ENCODE peak calls at places on chromosomes 7 and 10, in five cellular contexts. One of them, this sample, is unnamed. For H3K4me1, the result is how much of the 10 kb centered on the place peaks cover.

GRCh38 chr10:29585488-29585976 is 49.2 kb downstream of the SVIL start:
- DNase-seq in sigmoid colon: no peak
- DNase-seq in heart left ventricle: no peak
- DNase-seq in gastrocnemius medialis: peak
- DNase-seq in prostate gland: no peak
- DNase-seq in this sample: no peak

GRCh38 chr7:85185355-85186082 is 1.3 kb downstream of the SEMA3D start:
- DNase-seq in heart left ventricle: peak
- DNase-seq in prostate gland: peak
- DNase-seq in sigmoid colon: peak
- DNase-seq in gastrocnemius medialis: no peak
- DNase-seq in this sample: peak

GRCh38 chr7:77651544-77652162 is 44.6 kb upstream of the RSBN1L start:
- DNase-seq in prostate gland: no peak
- DNase-seq in gastrocnemius medialis: no peak
- DNase-seq in sigmoid colon: no peak
- DNase-seq in heart left ventricle: no peak
- DNase-seq in this sample: no peak

GRCh38 chr10:46245381-46245900 is 41.4 kb upstream of the ANTXRL start:
- DNase-seq in heart left ventricle: no peak
- DNase-seq in prostate gland: no peak
- DNase-seq in gastrocnemius medialis: no peak
- DNase-seq in sigmoid colon: no peak
- DNase-seq in this sample: no peak

GRCh38 chr7:151520419-151521229 is 929 bp upstream of the RHEB start:
- DNase-seq in sigmoid colon: peak
- DNase-seq in gastrocnemius medialis: no peak
- DNase-seq in prostate gland: peak
- DNase-seq in heart left ventricle: peak
- DNase-seq in this sample: peak

GRCh38 chr7:22090512-22090911 is 144.8 kb upstream of the CDCA7L start:
- DNase-seq in prostate gland: no peak
- DNase-seq in heart left ventricle: no peak
- DNase-seq in sigmoid colon: no peak
- DNase-seq in gastrocnemius medialis: no peak
- DNase-seq in this sample: no peak

GRCh38 chr7:140069298-140069949 is 6.7 kb upstream of the PARP12 start:
- DNase-seq in gastrocnemius medialis: no peak
- DNase-seq in heart left ventricle: no peak
- DNase-seq in sigmoid colon: no peak
- DNase-seq in prostate gland: no peak
- DNase-seq in this sample: no peak

GRCh38 chr7:96441551-96442104 is 119.7 kb upstream of the SLC25A13 start:
- DNase-seq in sigmoid colon: no peak
- DNase-seq in prostate gland: no peak
- DNase-seq in gastrocnemius medialis: no peak
- DNase-seq in heart left ventricle: no peak
- DNase-seq in this sample: no peak

GRCh38 chr7:159104188-159105030 is 40.3 kb downstream of the VIPR2 start:
- DNase-seq in heart left ventricle: no peak
- DNase-seq in gastrocnemius medialis: peak
- DNase-seq in sigmoid colon: peak
- DNase-seq in prostate gland: no peak
- DNase-seq in this sample: peak

GRCh38 chr10:114822771-114823463 is 1.3 kb downstream of the FHIP2A start:
- DNase-seq in gastrocnemius medialis: no peak
- DNase-seq in sigmoid colon: no peak
- DNase-seq in heart left ventricle: no peak
- DNase-seq in prostate gland: no peak
- DNase-seq in this sample: no peak

GRCh38 chr10:995559-995926 is 7.3 kb downstream of the GTPBP4 start:
- DNase-seq in sigmoid colon: no peak
- DNase-seq in heart left ventricle: no peak
- DNase-seq in gastrocnemius medialis: no peak
- DNase-seq in prostate gland: no peak
- DNase-seq in this sample: no peak

GRCh38 chr10:88060762-88061161 is 197.3 kb downstream of the PTEN start:
- DNase-seq in sigmoid colon: no peak
- DNase-seq in gastrocnemius medialis: no peak
- DNase-seq in prostate gland: no peak
- DNase-seq in heart left ventricle: no peak
- DNase-seq in this sample: no peak

GRCh38 chr10:88064608-88065383 is 201.4 kb downstream of the PTEN start:
- DNase-seq in heart left ventricle: peak
- DNase-seq in gastrocnemius medialis: peak
- DNase-seq in sigmoid colon: peak
- DNase-seq in prostate gland: no peak
- DNase-seq in this sample: no peak

GRCh38 chr10:88063861-88064521 is 200.6 kb downstream of the PTEN start:
- DNase-seq in prostate gland: no peak
- DNase-seq in heart left ventricle: no peak
- DNase-seq in gastrocnemius medialis: no peak
- DNase-seq in sigmoid colon: no peak
- DNase-seq in this sample: no peak

GRCh38 chr10:88062385-88062784 is 199.0 kb downstream of the PTEN start:
- DNase-seq in heart left ventricle: no peak
- DNase-seq in sigmoid colon: no peak
- DNase-seq in gastrocnemius medialis: no peak
- DNase-seq in prostate gland: no peak
- DNase-seq in this sample: no peak

DNA sequence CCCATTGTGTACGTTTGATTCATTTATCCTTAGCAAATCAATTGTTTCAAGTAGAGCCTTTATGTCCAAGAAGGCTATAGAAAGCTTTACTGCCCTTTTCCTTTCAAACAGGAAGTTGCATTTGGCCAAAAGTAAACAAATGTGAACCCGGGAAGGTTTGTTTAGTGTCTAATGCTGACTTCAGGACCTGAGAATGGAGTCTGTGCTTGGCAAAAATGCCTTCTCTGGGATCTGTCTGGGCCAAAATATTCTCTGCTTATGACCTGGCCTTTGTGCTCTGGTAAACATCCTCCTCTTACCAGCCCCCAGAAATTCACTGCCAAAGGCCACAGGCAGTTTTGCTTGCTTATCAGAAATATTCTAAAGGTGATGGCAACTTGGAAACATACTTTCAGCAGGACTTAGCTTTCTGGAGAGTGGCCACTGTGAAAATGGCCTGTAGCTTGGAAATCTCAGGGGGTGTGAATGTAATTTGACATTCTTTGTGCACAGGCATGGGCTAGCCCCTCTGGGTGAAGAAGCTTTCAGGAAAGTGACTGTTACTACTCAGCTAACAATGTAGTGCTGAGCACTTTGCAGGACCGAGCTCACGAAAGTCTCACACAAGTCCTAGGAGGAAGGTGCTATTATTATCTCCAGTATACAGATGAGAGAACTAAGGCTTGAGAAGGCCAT is 199.5 kb downstream of the PTEN start:
- DNase-seq in gastrocnemius medialis: no peak
- DNase-seq in prostate gland: no peak
- DNase-seq in sigmoid colon: no peak
- DNase-seq in heart left ventricle: no peak
- DNase-seq in this sample: no peak
- H3K27ac ChIP-seq in gastrocnemius medialis: peak
- H3K27ac ChIP-seq in prostate gland: peak
- H3K27ac ChIP-seq in sigmoid colon: peak
- H3K27ac ChIP-seq in heart left ventricle: peak
- H3K27ac ChIP-seq in this sample: peak

GRCh38 chr7:44984478-44984758 is 5.6 kb upstream of the MYO1G start:
- DNase-seq in sigmoid colon: no peak
- DNase-seq in gastrocnemius medialis: no peak
- DNase-seq in prostate gland: no peak
- DNase-seq in heart left ventricle: no peak
- DNase-seq in this sample: no peak

GRCh38 chr7:44981035-44981706 is 2.4 kb upstream of the MYO1G start:
- DNase-seq in sigmoid colon: no peak
- DNase-seq in gastrocnemius medialis: no peak
- DNase-seq in heart left ventricle: no peak
- DNase-seq in prostate gland: no peak
- DNase-seq in this sample: no peak

GRCh38 chr7:44983742-44984477 is 5.1 kb upstream of the MYO1G start:
- DNase-seq in heart left ventricle: no peak
- DNase-seq in sigmoid colon: no peak
- DNase-seq in prostate gland: no peak
- DNase-seq in gastrocnemius medialis: no peak
- DNase-seq in this sample: no peak

GRCh38 chr7:44982970-44983369 is 4.2 kb upstream of the MYO1G start:
- DNase-seq in gastrocnemius medialis: no peak
- DNase-seq in sigmoid colon: no peak
- DNase-seq in prostate gland: no peak
- DNase-seq in heart left ventricle: no peak
- DNase-seq in this sample: no peak

GRCh38 chr7:44982535-44982923 is 3.7 kb upstream of the MYO1G start:
- DNase-seq in gastrocnemius medialis: no peak
- DNase-seq in heart left ventricle: no peak
- DNase-seq in prostate gland: no peak
- DNase-seq in sigmoid colon: no peak
- DNase-seq in this sample: no peak
- TF ChIP-seq POLR2A in gastrocnemius medialis: no peak
- TF ChIP-seq POLR2A in heart left ventricle: no peak
- TF ChIP-seq POLR2A in prostate gland: no peak
- TF ChIP-seq POLR2A in sigmoid colon: no peak
- TF ChIP-seq POLR2A in this sample: no peak

DNA sequence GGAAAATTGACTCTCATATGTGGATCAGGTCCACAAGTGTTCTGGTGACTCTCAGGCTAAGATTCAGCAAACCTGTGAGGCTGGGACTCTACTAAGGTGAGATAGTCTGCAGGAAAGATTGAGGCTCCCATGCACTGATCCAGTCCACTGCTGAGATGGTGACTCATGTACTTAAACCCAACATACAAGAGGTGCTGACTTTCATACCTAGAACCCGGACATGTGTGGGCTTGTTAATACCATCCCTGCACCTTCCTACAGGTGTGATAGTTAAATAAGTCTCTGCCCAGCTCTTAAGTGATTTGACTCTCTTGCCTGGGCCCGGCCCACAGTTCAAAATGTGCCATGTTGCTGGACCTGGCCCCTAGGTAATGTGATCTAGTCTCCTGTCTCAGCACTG is 27.1 kb upstream of the ZNF107 start:
- DNase-seq in sigmoid colon: no peak
- DNase-seq in heart left ventricle: no peak
- DNase-seq in prostate gland: no peak
- DNase-seq in gastrocnemius medialis: no peak
- DNase-seq in this sample: no peak
- H3K4me1 ChIP-seq in sigmoid colon: under half
- H3K4me1 ChIP-seq in heart left ventricle: under half
- H3K4me1 ChIP-seq in prostate gland: under half
- H3K4me1 ChIP-seq in gastrocnemius medialis: under half
- H3K4me1 ChIP-seq in this sample: under half

DNA sequence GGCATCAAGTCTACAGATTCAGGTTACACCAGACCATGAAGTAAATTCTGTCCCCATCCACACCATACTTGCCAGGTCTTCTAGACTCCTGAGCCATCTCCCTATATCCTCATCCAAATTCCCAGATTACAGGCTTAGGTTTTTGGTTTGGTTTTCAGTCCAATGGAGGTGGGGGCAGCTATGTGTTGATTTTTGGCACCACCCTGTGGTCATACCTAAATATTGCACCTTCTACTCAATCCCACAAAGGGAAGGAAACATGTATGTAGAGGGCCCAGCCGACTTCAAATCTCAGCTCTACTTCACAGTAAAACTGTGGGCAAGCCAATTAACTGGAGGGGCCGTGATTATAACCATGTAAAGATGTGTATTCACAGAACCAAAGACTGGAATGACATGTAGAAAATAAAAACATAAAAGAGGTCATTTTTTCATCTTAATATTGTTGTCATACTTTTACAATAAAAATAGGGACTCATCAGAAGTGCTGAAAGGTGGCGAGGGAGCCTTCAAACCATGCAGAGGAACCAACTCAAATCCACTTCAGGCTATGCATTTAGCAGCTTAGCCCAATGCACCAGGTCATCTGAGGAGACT is 19.8 kb downstream of the ERCC6 start:
- DNase-seq in sigmoid colon: no peak
- DNase-seq in prostate gland: peak
- DNase-seq in gastrocnemius medialis: no peak
- DNase-seq in heart left ventricle: no peak
- DNase-seq in this sample: no peak
- H3K27ac ChIP-seq in sigmoid colon: no peak
- H3K27ac ChIP-seq in prostate gland: no peak
- H3K27ac ChIP-seq in gastrocnemius medialis: no peak
- H3K27ac ChIP-seq in heart left ventricle: no peak
- H3K27ac ChIP-seq in this sample: no peak

GRCh38 chr7:131057015-131057518 is 270.6 kb upstream of the MKLN1 start:
- DNase-seq in heart left ventricle: no peak
- DNase-seq in prostate gland: peak
- DNase-seq in sigmoid colon: no peak
- DNase-seq in gastrocnemius medialis: no peak
- DNase-seq in this sample: no peak
- TF ChIP-seq POLR2A in heart left ventricle: no peak
- TF ChIP-seq POLR2A in prostate gland: no peak
- TF ChIP-seq POLR2A in sigmoid colon: no peak
- TF ChIP-seq POLR2A in gastrocnemius medialis: no peak
- TF ChIP-seq POLR2A in this sample: no peak

DNA sequence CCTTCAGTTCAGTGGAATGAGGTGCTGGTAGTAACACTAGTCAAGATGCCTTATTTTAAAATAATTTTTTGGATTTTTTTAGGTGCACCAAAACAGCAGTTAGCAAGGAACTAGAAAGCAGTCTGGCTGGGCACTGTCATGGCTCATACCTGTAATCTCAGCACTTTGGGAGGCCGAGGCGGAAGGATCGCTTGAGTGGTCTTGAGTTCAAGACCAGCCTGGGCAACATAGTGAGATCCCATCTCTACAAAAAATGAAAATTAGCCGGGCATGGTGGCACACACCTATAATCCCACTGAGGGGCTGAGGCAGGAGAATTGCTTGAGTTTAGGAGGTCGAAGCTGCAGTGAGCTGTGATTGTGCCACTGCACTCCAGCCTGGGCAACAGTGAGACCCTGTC is 25.8 kb downstream of the PLA2G12B start:
- DNase-seq in sigmoid colon: no peak
- DNase-seq in gastrocnemius medialis: no peak
- DNase-seq in heart left ventricle: no peak
- DNase-seq in prostate gland: no peak
- DNase-seq in this sample: no peak
- H3K4me1 ChIP-seq in sigmoid colon: under half
- H3K4me1 ChIP-seq in gastrocnemius medialis: under half
- H3K4me1 ChIP-seq in heart left ventricle: under half
- H3K4me1 ChIP-seq in prostate gland: under half
- H3K4me1 ChIP-seq in this sample: under half

DNA sequence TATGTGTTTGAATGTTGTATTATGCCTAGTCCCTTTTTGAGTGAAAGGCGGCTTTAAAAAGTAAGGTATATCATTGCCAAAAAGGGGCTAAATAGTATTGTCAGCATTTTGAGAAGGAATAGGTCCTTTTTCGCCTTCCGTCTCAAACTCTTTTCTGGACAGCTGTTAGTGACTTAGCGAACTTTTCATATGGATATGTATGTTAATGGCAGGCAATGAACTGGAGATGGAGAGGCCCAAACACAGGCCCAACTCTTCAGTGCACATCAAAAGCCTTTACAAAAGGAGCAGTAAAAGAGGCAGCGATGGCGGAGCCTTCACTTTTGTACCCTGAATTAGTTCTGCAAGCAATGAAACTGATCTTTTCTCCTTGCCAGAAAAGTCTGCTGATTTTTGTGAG is 243.6 kb upstream of the SP8 start:
- DNase-seq in gastrocnemius medialis: no peak
- DNase-seq in sigmoid colon: no peak
- DNase-seq in prostate gland: no peak
- DNase-seq in heart left ventricle: no peak
- DNase-seq in this sample: no peak
- H3K27ac ChIP-seq in gastrocnemius medialis: no peak
- H3K27ac ChIP-seq in sigmoid colon: no peak
- H3K27ac ChIP-seq in prostate gland: no peak
- H3K27ac ChIP-seq in heart left ventricle: no peak
- H3K27ac ChIP-seq in this sample: no peak

This sample was measured in breast epithelium.